ENCODE peak calls at places on chromosomes 16 and 17, in four cellular contexts. H, D, Y and L are unnamed samples.

GRCh38 chr16:78126662-78127061 is 27.2 kb downstream of the WWOX start:
- DNase-seq in H (no peak), D (no peak), Y (no peak), L (no peak)

GRCh38 chr17:35892091-35892637 is 12.0 kb upstream of the CCL5 start:
- DNase-seq in H (peak), D (no peak), Y (no peak), L (no peak)

GRCh38 chr17:48068491-48068961 is 20.4 kb downstream of the NFE2L1 start:
- DNase-seq in H (peak), D (no peak), Y (no peak), L (no peak)

GRCh38 chr17:56020369-56020768 is 132.9 kb upstream of the ANKFN1 start:
- DNase-seq in H (no peak), D (no peak), Y (no peak), L (no peak)

GRCh38 chr17:2406903-2407790 is 6.3 kb upstream of the MNT start:
- DNase-seq in H (peak), D (peak), Y (no peak), L (peak)

GRCh38 chr16:30985401-30986128 is 558 bp downstream of the HSD3B7 start:
- DNase-seq in H (peak), D (peak), Y (peak), L (no peak)

GRCh38 chr17:62781826-62782225 is 26.3 kb downstream of the MARCHF10 start:
- DNase-seq in H (peak), D (no peak), Y (no peak), L (peak)

GRCh38 chr16:58678716-58679115 is 5.9 kb downstream of the SLC38A7 start:
- DNase-seq in H (no peak), D (peak), Y (no peak), L (peak)

DNA sequence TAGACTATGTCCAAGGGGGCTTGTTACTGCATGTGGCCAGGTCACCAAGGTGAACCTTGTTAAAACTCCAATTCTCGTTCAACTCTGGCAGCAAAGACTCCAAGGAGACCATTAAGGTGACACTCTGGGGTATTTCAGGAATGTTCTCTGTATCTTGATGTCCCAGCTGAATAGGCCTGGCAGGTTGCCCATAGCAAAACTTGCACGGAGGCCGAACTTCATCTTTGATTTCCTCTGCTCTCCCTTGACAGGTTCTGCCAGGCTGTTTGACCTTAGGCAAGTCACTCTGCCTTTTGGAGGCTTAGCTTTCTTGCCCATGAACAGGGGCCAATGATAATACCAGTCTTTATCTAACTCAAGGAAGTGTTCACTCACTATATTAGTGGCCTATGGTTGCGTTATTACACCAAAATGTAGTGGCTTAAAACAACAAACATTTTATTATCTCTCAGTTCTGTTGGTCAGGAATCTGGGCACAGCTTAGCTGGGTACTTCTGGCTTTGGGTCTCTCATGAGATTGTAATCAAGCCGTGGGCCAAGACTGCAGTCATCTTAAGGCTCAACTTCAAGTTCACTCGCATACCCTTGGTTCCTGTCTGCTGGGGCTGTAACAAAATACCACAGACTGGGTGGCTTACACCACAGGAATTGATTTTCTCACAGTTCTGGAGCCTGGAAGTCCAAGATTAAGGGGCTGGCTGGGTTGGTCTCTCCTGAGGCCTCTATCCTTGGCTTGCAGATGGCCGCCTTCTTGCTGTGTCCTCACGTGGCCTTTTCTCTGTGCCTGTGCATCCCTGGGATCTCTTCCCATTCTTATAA is 168.5 kb downstream of the UTP18 start:
- DNase-seq in H (no peak), D (no peak), Y (no peak), L (no peak)
- H3K4me3 ChIP-seq in H (no peak), D (no peak), Y (no peak), L (no peak)

GRCh38 chr16:55325458-55326109 is 1.6 kb downstream of the IRX6 start:
- DNase-seq in H (no peak), D (no peak), Y (no peak), L (no peak)
- H3K4me3 ChIP-seq in H (no peak), D (no peak), Y (peak), L (no peak)

GRCh38 chr16:17371014-17371296 is 99.8 kb downstream of the XYLT1 start:
- DNase-seq in H (no peak), D (no peak), Y (no peak), L (no peak)

GRCh38 chr16:17369441-17369951 is 101.3 kb downstream of the XYLT1 start:
- DNase-seq in H (no peak), D (peak), Y (no peak), L (peak)

GRCh38 chr16:17368511-17368910 is 102.2 kb downstream of the XYLT1 start:
- DNase-seq in H (no peak), D (no peak), Y (no peak), L (no peak)

GRCh38 chr16:17368951-17369350 is 101.8 kb downstream of the XYLT1 start:
- DNase-seq in H (no peak), D (no peak), Y (no peak), L (no peak)

DNA sequence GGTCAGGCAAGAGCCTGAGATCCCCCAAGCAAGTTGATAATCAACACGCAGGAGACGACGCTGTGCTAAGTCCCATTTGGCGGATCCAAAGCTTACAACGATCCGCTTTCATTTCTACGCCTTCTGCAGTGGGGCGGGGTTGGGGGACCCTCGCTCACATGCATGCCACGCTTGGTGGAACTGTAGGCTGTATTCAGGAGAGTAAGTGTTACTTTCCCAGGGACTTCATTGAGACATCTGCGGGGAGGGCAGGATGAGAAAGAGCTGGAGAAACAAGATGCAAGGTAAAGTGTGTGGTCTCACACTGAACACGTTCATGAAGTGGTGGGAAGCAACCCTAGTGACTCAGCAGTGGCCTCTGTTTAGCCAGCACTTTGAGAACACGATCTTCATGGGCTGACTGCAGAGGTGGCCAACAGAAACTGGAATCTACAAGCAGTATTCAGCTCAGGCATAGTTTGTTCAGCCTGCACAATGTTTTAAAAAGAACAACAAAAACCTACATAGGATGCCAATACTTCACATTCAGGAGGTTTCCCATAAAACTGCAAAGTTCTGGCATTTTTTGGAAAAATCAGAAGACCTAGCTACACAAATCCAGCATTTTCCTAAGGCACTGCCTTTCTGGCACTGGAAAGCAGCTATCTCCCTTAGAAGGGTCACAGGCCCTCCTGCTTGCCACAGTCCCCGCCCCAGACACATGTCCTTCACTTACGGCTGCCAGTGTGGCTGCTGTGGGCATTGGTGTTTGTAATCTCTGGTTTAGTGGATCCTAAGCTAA is 100.3 kb downstream of the XYLT1 start:
- DNase-seq in H (peak), D (no peak), Y (no peak), L (peak)
- H3K4me3 ChIP-seq in H (no peak), D (no peak), Y (no peak), L (no peak)

GRCh38 chr17:78878871-78879270 is 24.1 kb downstream of the CEP295NL start:
- DNase-seq in H (no peak), D (no peak), Y (no peak), L (no peak)
- H3K4me3 ChIP-seq in H (no peak), D (no peak), Y (no peak), L (no peak)

GRCh38 chr17:65559802-65560627 is 1.4 kb downstream of the AXIN2 start:
- DNase-seq in H (no peak), D (no peak), Y (peak), L (peak)

GRCh38 chr17:65560628-65561371 is 648 bp downstream of the AXIN2 start:
- DNase-seq in H (peak), D (peak), Y (peak), L (peak)

GRCh38 chr17:65561394-65562205 is at the start of gene AXIN2:
- DNase-seq in H (peak), D (peak), Y (peak), L (peak)

GRCh38 chr17:65564793-65565192 is 3.3 kb upstream of the AXIN2 start:
- DNase-seq in H (no peak), D (peak), Y (peak), L (peak)

GRCh38 chr17:65562206-65562531 is 721 bp upstream of the AXIN2 start:
- DNase-seq in H (no peak), D (no peak), Y (no peak), L (no peak)
- H3K4me3 ChIP-seq in H (peak), D (no peak), Y (peak), L (peak)

DNA sequence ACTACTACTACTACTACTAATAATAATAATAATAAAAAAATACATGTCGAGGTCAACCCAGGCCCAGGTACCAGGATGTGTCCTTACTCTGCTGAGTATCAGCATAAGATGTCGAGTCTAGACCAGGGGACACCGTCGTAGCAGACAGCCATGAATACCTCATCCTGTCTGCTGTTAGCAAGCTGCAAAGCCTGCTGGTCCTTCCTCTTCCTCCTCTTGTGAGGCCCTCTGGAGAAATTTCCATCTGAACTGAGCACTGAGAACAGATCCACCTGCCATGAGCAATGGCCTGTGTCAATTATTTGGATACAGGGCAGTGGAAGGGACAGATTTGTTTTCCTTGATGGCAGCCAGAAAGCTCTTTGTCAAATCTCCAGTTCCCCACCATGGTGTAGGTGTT is 168.5 kb downstream of the XYLT1 start:
- DNase-seq in H (no peak), D (no peak), Y (no peak), L (no peak)
- H3K4me3 ChIP-seq in H (no peak), D (no peak), Y (no peak), L (no peak)

GRCh38 chr16:2953706-2954105 is 10.4 kb upstream of the KREMEN2 start:
- DNase-seq in H (no peak), D (no peak), Y (no peak), L (no peak)

GRCh38 chr16:2954228-2954627 is 9.8 kb upstream of the KREMEN2 start:
- DNase-seq in H (no peak), D (no peak), Y (no peak), L (no peak)

GRCh38 chr16:2955779-2956565 is 8.1 kb upstream of the KREMEN2 start:
- DNase-seq in H (no peak), D (no peak), Y (no peak), L (no peak)

GRCh38 chr16:2955438-2955778 is 8.7 kb upstream of the KREMEN2 start:
- DNase-seq in H (no peak), D (no peak), Y (no peak), L (no peak)

DNA sequence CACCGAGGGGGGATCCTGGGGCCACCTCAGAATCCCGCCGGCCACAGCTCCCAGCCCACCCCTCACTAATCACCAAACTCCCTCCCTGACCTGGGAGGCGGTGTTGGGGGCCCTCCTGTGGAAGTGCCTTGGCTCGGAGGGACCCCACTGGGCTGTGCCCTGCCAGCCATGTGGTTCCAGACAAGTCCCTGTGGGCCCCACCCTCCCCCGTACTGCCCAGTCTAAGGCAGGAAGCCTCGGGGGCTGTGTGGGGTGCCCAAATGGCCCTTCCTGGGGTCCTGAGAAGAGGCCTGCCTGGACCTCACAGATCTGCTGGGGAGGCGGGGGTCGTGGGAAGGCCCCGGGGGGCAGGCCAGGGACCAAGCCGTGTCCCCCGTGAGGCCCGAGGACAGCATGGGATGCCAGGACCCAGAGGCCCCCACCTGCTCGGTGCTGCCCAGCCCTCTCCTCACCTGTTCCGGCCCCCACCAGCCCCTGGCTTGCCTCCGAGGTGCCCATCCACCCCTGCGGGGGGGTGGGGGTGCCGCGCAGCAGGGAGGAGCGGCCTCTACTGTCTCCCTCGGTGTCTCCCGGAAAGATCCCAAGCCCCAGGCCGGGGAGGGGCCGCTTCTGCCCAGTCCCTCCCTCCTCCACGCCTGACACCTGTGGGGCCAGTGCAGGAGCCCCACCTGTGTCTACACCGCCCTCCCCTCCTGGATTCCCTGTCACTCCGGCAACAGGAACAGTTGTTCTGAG is 9.3 kb upstream of the KREMEN2 start:
- DNase-seq in H (no peak), D (no peak), Y (no peak), L (no peak)
- H3K4me3 ChIP-seq in H (no peak), D (no peak), Y (no peak), L (no peak)